ENCODE peak calls at places on chromosomes 12 and 14, in eight cellular contexts. K is activated T-helper 1 cell treated with anti-CD3 and anti-CD28 coated beads, Interleukin-2, amount 50 U/mL, for 16 hours; Q is NCI-H2029; B is thoracic aorta; L is dorsolateral prefrontal cortex; X is effector memory CD4-positive, alpha-beta T cell; O is uterus; Y is stimulated activated CD4-positive, alpha-beta T cell treated with anti-CD3 and anti-CD28 coated beads, Interleukin-2, amount 100 ng/mL, for 24 hours. W is an unnamed sample.

GRCh38 chr12:43004908-43005307 is 415.4 kb upstream of the PRICKLE1 start:
- DNase-seq in B (no peak), Y (no peak), X (no peak), K (no peak), Q (no peak), L (no peak), O (no peak), W (no peak)

GRCh38 chr14:106846218-106846617 is 1319.8 kb downstream of the TMEM121 start:
- DNase-seq in O (no peak), K (no peak), Y (no peak), B (no peak), L (no peak), Q (no peak), X (no peak), W (no peak)

GRCh38 chr12:122872815-122873361 is 23.0 kb downstream of the VPS37B start:
- DNase-seq in Y (no peak), O (no peak), Q (peak), B (no peak), K (no peak), X (no peak), L (no peak), W (no peak)

GRCh38 chr12:21697829-21698630 is 40.4 kb upstream of the LDHB start:
- DNase-seq in Q (peak), O (no peak), Y (no peak), L (no peak), K (no peak), X (no peak), B (no peak), W (no peak)

GRCh38 chr14:81991998-81992397 is 458.3 kb upstream of the SEL1L start:
- DNase-seq in Q (no peak), Y (no peak), O (no peak), X (no peak), L (no peak), B (no peak), K (no peak), W (no peak)

GRCh38 chr12:31813305-31813704 is 84.5 kb upstream of the AMN1 start:
- DNase-seq in K (no peak), Y (no peak), X (no peak), B (no peak), L (no peak), Q (no peak), O (no peak), W (no peak)

GRCh38 chr14:102831163-102831804 is 54.0 kb downstream of the TRAF3 start:
- DNase-seq in L (no peak), K (no peak), X (no peak), Y (no peak), B (no peak), Q (no peak), O (no peak), W (no peak)

GRCh38 chr12:53219116-53219955 is 12.3 kb upstream of the ITGB7 start:
- DNase-seq in L (no peak), O (no peak), K (no peak), Q (no peak), X (no peak), Y (peak), B (no peak), W (peak)

GRCh38 chr12:50059440-50060119 is 2.2 kb downstream of the ASIC1 start:
- DNase-seq in B (no peak), Q (no peak), K (no peak), O (no peak), L (no peak), X (no peak), Y (peak), W (peak)

GRCh38 chr12:63163542-63163941 is 12.5 kb upstream of the AVPR1A start:
- DNase-seq in L (no peak), X (no peak), B (no peak), Q (no peak), O (no peak), Y (no peak), K (no peak), W (no peak)